ENCODE peak calls at places on chromosomes 5 and 9, in four cellular contexts. U, Q, H and A are unnamed samples.

GRCh38 chr9:20980713-20981481 is 50.5 kb downstream of the HACD4 start:
- DNase-seq in Q (peak), U (peak), H (no peak), A (no peak)

GRCh38 chr9:121927081-121927480 is 166.0 kb downstream of the TTLL11 start:
- DNase-seq in H (no peak), U (no peak), Q (no peak), A (no peak)

GRCh38 chr9:112839331-112839730 is 51.3 kb downstream of the SLC46A2 start:
- DNase-seq in H (no peak), U (no peak), Q (no peak), A (no peak)

GRCh38 chr5:73218552-73219171 is 45.7 kb downstream of the TMEM174 start:
- DNase-seq in Q (no peak), H (no peak), U (peak), A (no peak)

GRCh38 chr5:40781843-40782409 is 16.2 kb downstream of the PRKAA1 start:
- DNase-seq in Q (no peak), H (no peak), U (no peak), A (no peak)

GRCh38 chr9:111008148-111009075 is 29.9 kb downstream of the LPAR1 start:
- DNase-seq in Q (no peak), U (no peak), H (no peak), A (no peak)

GRCh38 chr9:74412236-74412979 is 84.7 kb upstream of the RORB start:
- DNase-seq in Q (no peak), U (no peak), H (no peak), A (no peak)

GRCh38 chr5:91142819-91143218 is 240.3 kb downstream of the ARRDC3 start:
- DNase-seq in U (no peak), H (no peak), Q (no peak), A (no peak)

GRCh38 chr9:97711223-97711626 is 14.1 kb upstream of the XPA start:
- DNase-seq in H (no peak), Q (no peak), U (no peak), A (no peak)

GRCh38 chr5:82312373-82312856 is 34.3 kb upstream of the RPS23 start:
- DNase-seq in H (no peak), U (peak), Q (no peak), A (no peak)

GRCh38 chr9:124108216-124108615 is 96.6 kb downstream of the LHX2 start:
- DNase-seq in H (no peak), Q (no peak), U (no peak), A (no peak)

GRCh38 chr9:125460883-125461475 is 199.4 kb downstream of the GAPVD1 start:
- DNase-seq in H (no peak), U (no peak), Q (no peak), A (no peak)

GRCh38 chr5:98770911-98771322 is 2.5 kb upstream of the RGMB start:
- DNase-seq in U (peak), Q (no peak), H (no peak), A (no peak)